ENCODE peak calls at places on chromosomes 6 and 20, in nine cellular contexts. Q is Peyer's patch, E is IMR-90, J is adrenal gland, K is heart left ventricle, X is endothelial cell of umbilical vein, P is H54, F is HCT116, G is GM12892. O is an unnamed sample.
A peak's percentile ranks its signal among the peaks of the same experiment; 100 is the strongest.

GRCh38 chr20:3932277-3933073 is 43.3 kb downstream of the PANK2 start:
- DNase-seq in J (no peak), X (peak; percentile 82), K (no peak), E (peak; percentile 29), G (no peak), Q (no peak), F (no peak), P (no peak), O (peak; percentile 55)

GRCh38 chr6:151325075-151326050 is 66.0 kb downstream of the ZBTB2 start:
- DNase-seq in J (peak; percentile 32), K (peak; percentile 62), X (peak; percentile 89), F (peak; percentile 78), Q (peak; percentile 31), E (peak; percentile 73), G (no peak), P (peak; percentile 37), O (peak; percentile 15)

GRCh38 chr6:161273356-161273751 is 507 bp downstream of the AGPAT4 start:
- DNase-seq in P (no peak), X (peak; percentile 61), J (no peak), Q (no peak), F (peak; percentile 7), E (peak; percentile 48), K (no peak), G (no peak), O (peak; percentile 32)

GRCh38 chr6:111113731-111114438 is 26.6 kb downstream of the SLC16A10 start:
- DNase-seq in Q (no peak), K (peak; percentile 59), P (no peak), G (no peak), E (peak; percentile 48), J (peak; percentile 93), F (no peak), X (no peak), O (peak; percentile 52)

GRCh38 chr6:4564746-4565145 is 211.5 kb upstream of the CDYL start:
- DNase-seq in J (no peak), X (no peak), G (no peak), Q (no peak), F (no peak), P (no peak), E (no peak), K (no peak), O (no peak)

GRCh38 chr6:166275714-166276166 is 32.5 kb downstream of the PRR18 start:
- DNase-seq in Q (peak; percentile 75), K (peak; percentile 58), X (peak; percentile 54), E (peak; percentile 15), G (peak; percentile 76), F (no peak), P (peak; percentile 33), J (peak; percentile 45), O (peak; percentile 62)

GRCh38 chr20:53260591-53260990 is 288.4 kb downstream of the TSHZ2 start:
- DNase-seq in G (no peak), X (no peak), P (no peak), Q (no peak), J (no peak), K (no peak), F (no peak), E (no peak), O (no peak)

GRCh38 chr6:149363154-149363553 is 36.9 kb upstream of the SUMO4 start:
- DNase-seq in P (no peak), K (no peak), F (peak; percentile 24), Q (no peak), J (no peak), E (no peak), X (no peak), G (no peak), O (no peak)

GRCh38 chr6:166274163-166274562 is 34.0 kb downstream of the PRR18 start:
- DNase-seq in G (no peak), P (no peak), E (no peak), F (no peak), X (no peak), K (no peak), Q (no peak), J (no peak), O (no peak)

GRCh38 chr6:12848969-12849368 is 132.4 kb downstream of the PHACTR1 start:
- DNase-seq in X (no peak), P (no peak), Q (no peak), F (no peak), G (no peak), J (no peak), E (no peak), K (no peak), O (no peak)

GRCh38 chr20:53529658-53530057 is 64.0 kb downstream of the ZNF217 start:
- DNase-seq in Q (no peak), J (no peak), E (no peak), F (no peak), G (no peak), K (no peak), P (no peak), X (no peak), O (no peak)

GRCh38 chr6:18585032-18585573 is 198.0 kb downstream of the RNF144B start:
- DNase-seq in G (no peak), J (peak; percentile 50), K (peak; percentile 53), F (peak; percentile 75), E (peak; percentile 65), P (peak; percentile 30), X (peak; percentile 79), Q (no peak), O (peak; percentile 7)

GRCh38 chr6:36123270-36124139 is 6.8 kb upstream of the MAPK13 start:
- DNase-seq in F (peak; percentile 58), X (peak; percentile 66), Q (peak; percentile 89), K (peak; percentile 82), G (peak; percentile 69), P (peak; percentile 72), J (peak; percentile 94), E (peak; percentile 69), O (peak; percentile 91)

GRCh38 chr6:16292942-16293341 is 54.6 kb downstream of the GMPR start:
- DNase-seq in F (no peak), X (no peak), G (no peak), E (no peak), P (no peak), Q (no peak), K (no peak), J (no peak), O (no peak)

GRCh38 chr6:111013144-111013905 is 31.5 kb downstream of the RPF2 start:
- DNase-seq in J (no peak), P (no peak), Q (no peak), E (peak; percentile 4), F (no peak), X (no peak), K (no peak), G (no peak), O (no peak)

GRCh38 chr6:150293019-150293418 is 75.8 kb upstream of the IYD start:
- DNase-seq in E (no peak), P (no peak), X (no peak), Q (no peak), K (no peak), F (no peak), G (no peak), J (no peak), O (no peak)

GRCh38 chr6:44262467-44263356 is 2.6 kb downstream of the NFKBIE start:
- DNase-seq in P (no peak), E (no peak), F (no peak), X (no peak), G (no peak), K (no peak), Q (peak; percentile 34), J (no peak), O (no peak)

GRCh38 chr20:36441416-36441815 is 99.9 kb upstream of the MYL9 start:
- DNase-seq in E (no peak), J (no peak), G (no peak), K (no peak), Q (no peak), X (no peak), P (no peak), F (no peak), O (no peak)

GRCh38 chr6:24093381-24093780 is 32.6 kb upstream of the NRSN1 start:
- DNase-seq in G (no peak), J (no peak), X (no peak), Q (no peak), K (no peak), P (no peak), F (no peak), E (no peak), O (no peak)

GRCh38 chr6:91042656-91043055 is 455.8 kb upstream of the MAP3K7 start:
- DNase-seq in K (no peak), G (no peak), Q (no peak), F (no peak), P (no peak), J (no peak), X (no peak), E (no peak), O (no peak)

DNA sequence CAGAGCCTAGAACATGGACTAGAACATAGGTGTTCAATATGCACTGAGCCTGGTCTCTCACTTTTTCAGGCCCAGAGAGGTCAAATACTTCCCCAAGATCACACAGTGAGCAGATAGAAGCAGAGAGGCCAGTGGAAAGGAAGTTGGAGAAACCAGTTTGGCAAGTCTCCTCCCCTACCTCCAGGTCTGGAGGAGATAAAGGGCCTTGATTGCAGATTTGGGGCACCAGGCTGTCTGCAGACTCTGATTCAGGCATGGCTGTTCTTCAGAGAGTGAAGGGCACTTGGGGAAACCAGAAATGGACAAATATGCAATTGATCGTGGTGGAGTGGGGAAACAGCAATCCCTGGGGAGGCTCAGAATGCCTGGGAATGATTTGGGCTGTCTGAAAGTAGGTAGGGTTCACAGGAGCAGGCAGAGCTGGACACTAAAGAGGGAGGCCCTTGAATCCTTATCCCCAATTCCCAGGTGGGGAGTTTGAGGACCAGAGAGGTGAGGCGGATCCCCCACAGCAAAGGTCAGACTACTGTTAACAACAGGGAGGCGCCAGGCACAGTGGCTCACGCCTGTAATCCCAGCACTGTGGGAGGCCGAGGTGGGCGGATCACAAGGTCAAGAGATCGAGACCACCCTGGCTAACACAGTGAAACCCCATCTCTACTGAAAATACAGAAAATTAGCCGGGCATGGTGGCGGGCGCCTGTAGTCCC is 2.3 kb downstream of the PEDS1 start:
- DNase-seq in P (no peak), X (no peak), Q (no peak), J (no peak), F (no peak), K (no peak), E (no peak), G (no peak), O (peak; percentile 64)
- TF ChIP-seq POLR2A in P (no peak), X (no peak), Q (no peak), J (no peak), F (no peak), K (no peak), E (no peak), G (no peak), O (no peak)

GRCh38 chr20:18587665-18588553 is at the start of gene DTD1:
- DNase-seq in P (peak; percentile 90), G (peak; percentile 75), E (peak; percentile 81), F (peak; percentile 83), X (peak; percentile 85), J (peak; percentile 94), K (peak; percentile 96), Q (peak; percentile 96), O (peak; percentile 89)
- TF ChIP-seq POLR2A in P (peak; percentile 69), G (peak; percentile 84), E (peak; percentile 50), F (peak; percentile 27), X (peak; percentile 64), J (peak; percentile 22), K (peak; percentile 62), Q (no peak), O (peak; percentile 47)

GRCh38 chr20:46400253-46400652 is 6.2 kb downstream of the ELMO2 start:
- DNase-seq in Q (no peak), P (no peak), E (peak; percentile 80), J (peak; percentile 50), G (no peak), F (no peak), X (peak; percentile 40), K (peak; percentile 30), O (no peak)
- TF ChIP-seq POLR2A in Q (no peak), P (no peak), E (no peak), J (no peak), G (no peak), F (no peak), X (no peak), K (no peak), O (no peak)

GRCh38 chr20:57562541-57563465 is 1.9 kb downstream of the PCK1 start:
- DNase-seq in X (no peak), G (no peak), J (no peak), F (no peak), K (no peak), E (no peak), P (no peak), Q (no peak), O (no peak)
- TF ChIP-seq POLR2A in X (no peak), G (no peak), J (no peak), F (no peak), K (no peak), E (no peak), P (no peak), Q (peak; percentile 11), O (no peak)